ENCODE peak calls at places on chromosomes 11 and 22, in seven cellular contexts. W is anterior cingulate cortex, M is BJ, I is astrocyte of the spinal cord, A is AG08395, H is OCI-LY7, C is NCI-H1417. E is an unnamed sample.

GRCh38 chr11:2194877-2195755 is 23.5 kb upstream of the TH start:
- DNase-seq in H (peak; percentile 41), A (peak; percentile 66), M (no peak), I (peak; percentile 15), C (no peak), W (no peak), E (peak; percentile 53)

GRCh38 chr11:47243454-47243853 is 5.2 kb downstream of the ACP2 start:
- DNase-seq in I (no peak), A (no peak), H (no peak), M (no peak), W (no peak), C (no peak), E (no peak)

GRCh38 chr11:111602865-111603632 is 800 bp downstream of the SIK2 start:
- DNase-seq in H (peak; percentile 64), C (peak; percentile 28), A (peak; percentile 48), I (peak; percentile 61), W (peak; percentile 28), M (no peak), E (peak; percentile 57)

GRCh38 chr22:21593406-21594232 is 26.1 kb downstream of the UBE2L3 start:
- DNase-seq in C (no peak), I (no peak), W (no peak), A (no peak), H (no peak), M (no peak), E (no peak)

GRCh38 chr11:12234216-12234615 is 123.8 kb downstream of the MICAL2 start:
- DNase-seq in C (no peak), A (no peak), W (no peak), H (no peak), M (no peak), I (peak; percentile 90), E (no peak)

GRCh38 chr11:108221401-108221800 is 1.0 kb downstream of the NPAT start:
- DNase-seq in A (peak; percentile 5), I (peak; percentile 35), C (no peak), M (no peak), H (peak; percentile 16), W (no peak), E (peak; percentile 28)

GRCh38 chr11:124900464-124900863 is 2.8 kb upstream of the ROBO4 start:
- DNase-seq in A (peak; percentile 92), I (peak; percentile 87), W (no peak), C (no peak), H (no peak), M (peak; percentile 73), E (no peak)

GRCh38 chr22:31980628-31981027 is 36.3 kb downstream of the YWHAH start:
- DNase-seq in C (no peak), M (no peak), W (no peak), H (no peak), A (no peak), I (no peak), E (no peak)

GRCh38 chr11:29161216-29161615 is 855.6 kb downstream of the KCNA4 start:
- DNase-seq in C (no peak), I (peak; percentile 48), M (no peak), H (no peak), A (no peak), W (no peak), E (no peak)

GRCh38 chr11:13962562-13963168 is at the start of gene SPON1:
- DNase-seq in W (peak; percentile 64), H (no peak), I (peak; percentile 25), M (no peak), C (no peak), A (peak; percentile 30), E (no peak)

GRCh38 chr11:121626507-121626875 is 173.7 kb upstream of the SORL1-AS1 start:
- DNase-seq in C (no peak), W (no peak), A (no peak), H (no peak), M (no peak), I (no peak), E (no peak)

GRCh38 chr22:37163618-37164534 is 14.2 kb upstream of the IL2RB start:
- DNase-seq in H (no peak), C (no peak), I (no peak), W (no peak), M (no peak), A (no peak), E (peak; percentile 78)

GRCh38 chr11:112321521-112322172 is 61.0 kb upstream of the PLET1 start:
- DNase-seq in M (peak; percentile 63), C (peak; percentile 47), A (peak; percentile 45), I (peak; percentile 85), H (no peak), W (no peak), E (peak; percentile 80)

GRCh38 chr11:95279921-95280861 is 49.2 kb upstream of the SESN3 start:
- DNase-seq in I (no peak), H (peak; percentile 8), C (no peak), W (peak; percentile 80), M (no peak), A (no peak), E (no peak)

GRCh38 chr11:115530752-115531151 is 26.5 kb upstream of the CADM1 start:
- DNase-seq in W (no peak), C (no peak), I (no peak), H (peak; percentile 42), M (no peak), A (no peak), E (peak; percentile 41)

GRCh38 chr11:45901646-45902045 is 5.4 kb downstream of the FREY1 start:
- DNase-seq in I (no peak), W (peak; percentile 82), H (no peak), M (no peak), C (no peak), A (no peak), E (no peak)

GRCh38 chr11:5336331-5336730 is 7.0 kb downstream of the OR51B5 start:
- DNase-seq in C (no peak), M (no peak), I (peak; percentile 9), W (no peak), H (no peak), A (peak; percentile 32), E (no peak)

GRCh38 chr11:65777821-65778361 is 2.9 kb downstream of the AP5B1 start:
- DNase-seq in H (no peak), A (no peak), C (no peak), W (no peak), I (no peak), M (no peak), E (no peak)

GRCh38 chr11:86596861-86597632 is 75.4 kb downstream of the ME3 start:
- DNase-seq in C (no peak), I (peak; percentile 53), W (no peak), A (no peak), M (no peak), H (no peak), E (no peak)

GRCh38 chr11:76602431-76602861 is 68.1 kb downstream of the LRRC32 start:
- DNase-seq in M (no peak), H (no peak), W (no peak), A (peak; percentile 69), I (no peak), C (no peak), E (no peak)

GRCh38 chr11:43243901-43244300 is 67.9 kb upstream of the API5 start:
- DNase-seq in A (no peak), H (no peak), W (no peak), M (no peak), C (no peak), I (no peak), E (no peak)

GRCh38 chr11:128026596-128026995 is 560.8 kb downstream of the ETS1 start:
- DNase-seq in W (no peak), M (peak; percentile 99), H (no peak), I (peak; percentile 89), A (peak; percentile 91), C (no peak), E (peak; percentile 48)